ENCODE peak calls at places on chromosomes 12 and 14, in six cellular contexts. R, W, E, T, F and B are unnamed samples.

GRCh38 chr12:1595026-1595561 is 713 bp upstream of the FBXL14 start:
- DNase-seq in W (no peak), T (no peak), E (no peak), R (no peak), F (no peak), B (peak; percentile 41)

GRCh38 chr14:91231446-91231845 is 13.1 kb downstream of the GPR68 start:
- DNase-seq in W (no peak), F (no peak), E (no peak), R (peak; percentile 15), T (no peak), B (peak; percentile 62)

GRCh38 chr14:22225526-22226133 is 363.4 kb downstream of the DAD1 start:
- DNase-seq in T (no peak), F (peak; percentile 15), W (no peak), R (peak; percentile 74), E (no peak), B (peak; percentile 41)

GRCh38 chr12:41277019-41277770 is 89.1 kb downstream of the PDZRN4 start:
- DNase-seq in W (peak; percentile 30), T (no peak), F (peak; percentile 6), R (peak; percentile 52), E (no peak), B (peak; percentile 39)

GRCh38 chr12:112258926-112259325 is 123.3 kb downstream of the HECTD4 start:
- DNase-seq in F (no peak), W (no peak), E (no peak), R (no peak), T (no peak), B (no peak)

GRCh38 chr12:16300222-16300621 is 22.7 kb upstream of the SLC15A5 start:
- DNase-seq in R (peak; percentile 11), F (no peak), E (no peak), W (no peak), T (no peak), B (no peak)

GRCh38 chr12:57491393-57492280 is 3.8 kb downstream of the MARS1 start:
- DNase-seq in F (no peak), W (no peak), R (no peak), T (no peak), E (no peak), B (peak; percentile 43)

GRCh38 chr12:96400631-96401060 is 407 bp upstream of the CDK17 start:
- DNase-seq in E (no peak), R (peak; percentile 39), F (no peak), T (peak; percentile 80), W (no peak), B (peak; percentile 71)

GRCh38 chr14:32559595-32559994 is 230.5 kb downstream of the AKAP6 start:
- DNase-seq in R (no peak), F (no peak), E (no peak), T (no peak), W (no peak), B (peak; percentile 19)

GRCh38 chr14:49962616-49963015 is 69.7 kb downstream of the ARF6 start:
- DNase-seq in W (no peak), E (no peak), F (peak; percentile 72), R (no peak), T (no peak), B (no peak)

GRCh38 chr12:46110928-46111699 is 120.7 kb upstream of the SCAF11 start:
- DNase-seq in T (no peak), F (no peak), R (no peak), E (no peak), W (no peak), B (peak; percentile 6)

GRCh38 chr14:66000771-66001170 is 485.4 kb upstream of the CCDC196 start:
- DNase-seq in E (no peak), W (no peak), R (no peak), F (no peak), T (no peak), B (no peak)

GRCh38 chr12:95208678-95209077 is 8.6 kb downstream of the FGD6 start:
- DNase-seq in W (no peak), E (no peak), F (no peak), R (no peak), T (no peak), B (no peak)

GRCh38 chr14:68952544-68953535 is 26.3 kb downstream of the ACTN1 start:
- DNase-seq in W (no peak), F (peak; percentile 71), T (no peak), R (peak; percentile 94), E (no peak), B (peak; percentile 90)

GRCh38 chr14:92465353-92466067 is 48.1 kb upstream of the RIN3 start:
- DNase-seq in W (no peak), R (no peak), T (no peak), E (peak; percentile 27), F (no peak), B (no peak)

GRCh38 chr14:100578552-100578951 is 8.7 kb downstream of the BEGAIN start:
- DNase-seq in R (peak; percentile 22), E (no peak), W (no peak), F (no peak), T (no peak), B (peak; percentile 7)

GRCh38 chr12:34402228-34402898 is 380.1 kb downstream of the ALG10 start:
- DNase-seq in E (peak; percentile 15), W (no peak), R (no peak), F (no peak), T (peak; percentile 13), B (no peak)

GRCh38 chr12:107818984-107819383 is 44.5 kb downstream of the ASCL4 start:
- DNase-seq in T (no peak), F (no peak), W (no peak), R (peak; percentile 62), E (no peak), B (no peak)

GRCh38 chr14:56216631-56217379 is 98.6 kb downstream of the PELI2 start:
- DNase-seq in E (no peak), R (peak; percentile 28), F (no peak), T (no peak), W (no peak), B (peak; percentile 78)

GRCh38 chr14:75752907-75753594 is 92.0 kb downstream of the TTLL5 start:
- DNase-seq in E (no peak), W (no peak), R (peak; percentile 42), T (no peak), F (no peak), B (no peak)

GRCh38 chr12:4439736-4440135 is 5.9 kb downstream of the FGF6 start:
- DNase-seq in T (no peak), F (peak; percentile 73), E (no peak), W (no peak), R (no peak), B (no peak)

GRCh38 chr14:48973136-48973535 is 613.0 kb downstream of the RPS29 start:
- DNase-seq in F (no peak), E (no peak), R (peak; percentile 70), T (no peak), W (no peak), B (peak; percentile 40)

GRCh38 chr14:21070083-21070609 is at the start of gene ARHGEF40:
- DNase-seq in F (peak; percentile 29), R (peak; percentile 33), E (peak; percentile 50), W (no peak), T (no peak), B (peak; percentile 53)

GRCh38 chr12:54840293-54840692 is 14.0 kb upstream of the MUCL1 start:
- DNase-seq in W (no peak), T (no peak), F (no peak), R (no peak), E (no peak), B (no peak)

GRCh38 chr12:32877670-32878459 is 18.7 kb downstream of the PKP2 start:
- DNase-seq in T (no peak), R (no peak), E (no peak), F (no peak), W (no peak), B (peak; percentile 11)

GRCh38 chr14:68759912-68760311 is 33.0 kb downstream of the ZFP36L1 start:
- DNase-seq in R (no peak), F (no peak), W (no peak), E (no peak), T (no peak), B (no peak)

GRCh38 chr12:75722714-75723200 is 211.3 kb upstream of the KRR1 start:
- DNase-seq in T (no peak), W (no peak), E (no peak), R (peak; percentile 93), F (no peak), B (peak; percentile 86)

GRCh38 chr12:7709969-7710368 is 1.3 kb upstream of the DPPA3 start:
- DNase-seq in W (no peak), R (no peak), T (no peak), F (no peak), E (no peak), B (no peak)

GRCh38 chr12:7711133-7711532 is at the start of gene DPPA3:
- DNase-seq in T (no peak), E (no peak), F (no peak), W (no peak), R (no peak), B (no peak)

GRCh38 chr12:7716391-7716790 is 5.2 kb downstream of the DPPA3 start:
- DNase-seq in E (no peak), T (no peak), R (no peak), F (peak; percentile 54), W (no peak), B (no peak)

GRCh38 chr12:7712841-7713442 is 1.7 kb downstream of the DPPA3 start:
- DNase-seq in F (no peak), W (no peak), T (peak; percentile 53), R (no peak), E (peak; percentile 67), B (no peak)
- H3K18ac ChIP-seq in F (no peak overlapping the region), W (no peak overlapping the region), T (no peak overlapping the region), R (no peak overlapping the region), E (no peak overlapping the region), B (no peak overlapping the region)

DNA sequence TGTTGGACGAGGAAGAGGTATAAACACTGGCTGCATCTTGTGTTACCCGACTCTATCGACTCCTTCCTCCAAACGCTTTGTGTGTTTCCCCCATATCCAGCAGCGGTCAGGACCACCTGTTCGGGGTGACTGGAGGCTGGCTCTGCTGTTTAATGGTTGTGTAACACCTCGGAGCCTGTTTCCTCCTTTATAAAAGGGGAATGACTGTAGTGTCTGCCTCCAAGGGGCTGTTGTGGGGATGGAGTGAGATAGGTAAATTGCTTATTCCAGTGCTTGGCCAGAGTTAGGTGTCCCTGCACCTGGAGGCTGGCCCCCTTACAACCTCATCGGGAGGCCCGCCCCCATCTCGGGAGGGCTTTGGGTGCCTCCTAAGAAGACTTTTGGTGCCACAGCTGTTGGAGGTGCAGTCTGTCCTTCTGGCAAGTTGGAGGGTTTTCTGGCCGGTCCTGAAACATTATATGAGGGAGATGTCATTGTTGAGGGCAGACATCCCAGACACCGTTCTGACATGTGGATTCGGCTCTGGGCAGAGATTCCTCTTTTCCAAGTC is 1.1 kb downstream of the MLXIP start:
- DNase-seq in E (no peak), R (no peak), W (no peak), F (no peak), T (no peak), B (no peak)
- H3K14ac ChIP-seq in E (no peak overlapping the region), R (peak overlapping the region; percentile 79), W (no peak overlapping the region), F (no peak overlapping the region), T (no peak overlapping the region), B (peak overlapping the region; percentile 66)

DNA sequence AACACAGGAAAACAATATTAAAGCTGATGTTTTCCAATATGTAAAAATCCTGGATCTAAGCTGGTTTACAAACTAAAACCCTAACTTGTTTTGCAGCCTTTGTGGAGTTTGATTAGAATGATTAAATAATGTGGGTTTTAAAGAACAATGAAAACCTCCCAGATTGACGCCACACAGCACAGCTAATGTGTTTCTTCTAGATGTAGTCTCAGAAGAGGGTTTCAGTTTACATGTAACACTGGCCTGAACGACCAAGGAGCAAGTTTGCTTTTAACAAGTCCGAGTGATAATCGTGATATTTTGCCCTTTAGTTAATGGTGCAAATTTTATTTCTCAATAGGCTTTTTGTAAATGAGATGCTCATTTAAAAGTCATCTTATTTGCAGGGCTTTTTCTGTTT is 11.0 kb downstream of the HMGA2 start:
- DNase-seq in F (no peak), E (no peak), W (no peak), R (no peak), T (no peak), B (no peak)
- H3K18ac ChIP-seq in F (no peak overlapping the region), E (no peak overlapping the region), W (no peak overlapping the region), R (peak overlapping the region; percentile 42), T (no peak overlapping the region), B (no peak overlapping the region)

GRCh38 chr14:103668117-103668516 is 39.1 kb downstream of the KLC1 start:
- DNase-seq in R (no peak), E (no peak), T (no peak), W (no peak), F (no peak), B (no peak)
- H3K14ac ChIP-seq in R (no peak overlapping the region), E (no peak overlapping the region), T (no peak overlapping the region), W (peak overlapping the region; percentile 71), F (no peak overlapping the region), B (no peak overlapping the region)